ENCODE peak calls at places on chromosomes 13 and 19, in eight cellular contexts. K is tibial artery, L is WTC11, S is AG09319, D is heart right ventricle, X is uterus, V is psoas muscle, Q is RWPE1. I is an unnamed sample.

GRCh38 chr19:39582891-39583625 is 19.3 kb upstream of the LGALS13 start:
- DNase-seq in K (no peak), L (no peak), S (no peak), D (no peak), X (no peak), V (no peak), Q (no peak), I (no peak)

GRCh38 chr13:48278806-48279205 is 24.7 kb upstream of the RB1 start:
- DNase-seq in K (no peak), L (no peak), S (no peak), D (no peak), X (no peak), V (no peak), Q (no peak), I (no peak)

GRCh38 chr13:38814331-38814730 is 127.5 kb downstream of the FREM2 start:
- DNase-seq in K (no peak), L (no peak), S (no peak), D (no peak), X (no peak), V (no peak), Q (no peak), I (no peak)

GRCh38 chr19:31560021-31560770 is 211.0 kb upstream of the TSHZ3 start:
- DNase-seq in K (no peak), L (no peak), S (no peak), D (no peak), X (no peak), V (no peak), Q (no peak), I (no peak)

GRCh38 chr19:37953125-37953524 is 46.1 kb downstream of the SIPA1L3 start:
- DNase-seq in K (no peak), L (no peak), S (no peak), D (no peak), X (no peak), V (no peak), Q (no peak), I (no peak)

GRCh38 chr19:40144151-40144550 is 47.1 kb upstream of the MAP3K10 start:
- DNase-seq in K (no peak), L (no peak), S (no peak), D (no peak), X (no peak), V (no peak), Q (no peak), I (no peak)

GRCh38 chr13:32147976-32148375 is 116.4 kb downstream of the FRY start:
- DNase-seq in K (no peak), L (no peak), S (no peak), D (no peak), X (no peak), V (no peak), Q (no peak), I (no peak)

GRCh38 chr19:46393456-46394397 is 19.6 kb downstream of the CCDC8 start:
- DNase-seq in K (peak; percentile 65), L (no peak), S (no peak), D (no peak), X (no peak), V (no peak), Q (no peak), I (no peak)

GRCh38 chr13:29922896-29923295 is 72.5 kb upstream of the UBL3 start:
- DNase-seq in K (no peak), L (no peak), S (no peak), D (no peak), X (no peak), V (no peak), Q (no peak), I (no peak)

GRCh38 chr13:75492389-75492788 is 10.4 kb upstream of the TBC1D4 start:
- DNase-seq in K (no peak), L (no peak), S (no peak), D (no peak), X (no peak), V (no peak), Q (no peak), I (no peak)

GRCh38 chr13:100876044-100876403 is 201.4 kb upstream of the TMTC4 start:
- DNase-seq in K (no peak), L (no peak), S (no peak), D (no peak), X (no peak), V (no peak), Q (no peak), I (no peak)

GRCh38 chr19:48466571-48467325 is 2.4 kb upstream of the CYTH2 start:
- DNase-seq in K (no peak), L (no peak), S (no peak), D (no peak), X (no peak), V (no peak), Q (no peak), I (no peak)

GRCh38 chr19:11745871-11746270 is 7.1 kb upstream of the ZNF823 start:
- DNase-seq in K (no peak), L (no peak), S (no peak), D (no peak), X (no peak), V (no peak), Q (no peak), I (no peak)

GRCh38 chr19:35879770-35880317 is 11.5 kb downstream of the APLP1 start:
- DNase-seq in K (peak; percentile 87), L (peak; percentile 98), S (no peak), D (peak; percentile 91), X (peak; percentile 70), V (peak; percentile 92), Q (peak; percentile 93), I (peak; percentile 94)

GRCh38 chr13:95300625-95301134 is 571 bp downstream of the ABCC4 start:
- DNase-seq in K (peak; percentile 69), L (peak; percentile 50), S (no peak), D (peak; percentile 41), X (peak; percentile 36), V (peak; percentile 35), Q (peak; percentile 58), I (peak; percentile 20)

GRCh38 chr19:7013678-7014077 is 7.6 kb downstream of the MBD3L2B start:
- DNase-seq in K (no peak), L (no peak), S (no peak), D (no peak), X (no peak), V (no peak), Q (peak; percentile 55), I (no peak)

GRCh38 chr19:34429553-34429952 is 1.4 kb downstream of the UBA2 start:
- DNase-seq in K (no peak), L (no peak), S (no peak), D (no peak), X (no peak), V (no peak), Q (no peak), I (no peak)

GRCh38 chr19:14433454-14434156 is 499 bp downstream of the PKN1 start:
- DNase-seq in K (no peak), L (peak; percentile 35), S (no peak), D (peak; percentile 33), X (peak; percentile 41), V (no peak), Q (peak; percentile 24), I (no peak)
- TF ChIP-seq CTCF in K (no peak), L (no peak), S (no peak), D (no peak), X (no peak), V (peak; percentile 18), Q (no peak), I (no peak)

GRCh38 chr13:71320452-71320851 is 546.6 kb downstream of the DACH1 start:
- DNase-seq in K (no peak), L (peak; percentile 16), S (no peak), D (no peak), X (no peak), V (no peak), Q (no peak), I (peak; percentile 41)
- TF ChIP-seq CTCF in K (no peak), L (peak; percentile 30), S (peak; percentile 48), D (no peak), X (no peak), V (peak; percentile 8), Q (peak; percentile 10), I (peak; percentile 67)

GRCh38 chr13:114017028-114017630 is 43.3 kb upstream of the C13orf46 start:
- DNase-seq in K (no peak), L (peak; percentile 55), S (no peak), D (no peak), X (no peak), V (peak; percentile 16), Q (no peak), I (no peak)

GRCh38 chr13:114017966-114018365 is 44.1 kb upstream of the C13orf46 start:
- DNase-seq in K (no peak), L (no peak), S (no peak), D (no peak), X (no peak), V (peak; percentile 11), Q (no peak), I (no peak)

GRCh38 chr13:114018461-114019055 is 44.7 kb upstream of the C13orf46 start:
- DNase-seq in K (no peak), L (no peak), S (no peak), D (no peak), X (no peak), V (peak; percentile 12), Q (no peak), I (no peak)

GRCh38 chr13:114020750-114021463 is 47.0 kb upstream of the C13orf46 start:
- DNase-seq in K (no peak), L (no peak), S (no peak), D (no peak), X (no peak), V (peak; percentile 7), Q (no peak), I (no peak)

DNA sequence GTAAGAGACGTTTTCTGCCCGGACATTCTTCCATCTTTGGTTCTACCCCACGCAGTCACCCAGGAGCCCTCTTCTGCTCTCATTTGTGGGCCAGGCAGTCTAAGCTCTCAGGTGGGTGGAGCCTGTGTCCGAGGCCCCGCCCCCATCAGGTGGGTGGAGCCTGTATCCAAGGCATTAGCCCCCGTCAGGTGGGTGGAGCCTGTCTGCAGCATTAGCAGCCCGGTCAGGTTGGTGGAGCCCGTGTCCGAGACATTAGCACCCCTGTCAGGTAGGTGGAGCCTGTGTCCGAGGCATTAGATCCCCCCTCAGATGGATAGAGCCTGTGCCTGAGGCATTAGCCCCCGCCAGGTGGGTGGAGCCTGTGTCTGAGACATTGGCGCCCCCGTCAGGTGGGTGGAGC is 45.5 kb upstream of the C13orf46 start:
- DNase-seq in K (no peak), L (peak; percentile 79), S (no peak), D (no peak), X (no peak), V (peak; percentile 32), Q (peak; percentile 33), I (peak; percentile 35)
- TF ChIP-seq CTCF in K (no peak), L (no peak), S (no peak), D (no peak), X (no peak), V (no peak), Q (no peak), I (no peak)

GRCh38 chr19:57280165-57280912 is at the start of gene ZNF460:
- DNase-seq in K (peak; percentile 98), L (peak; percentile 97), S (peak; percentile 94), D (peak; percentile 98), X (peak; percentile 96), V (peak; percentile 97), Q (peak; percentile 95), I (peak; percentile 94)

GRCh38 chr19:57276430-57276829 is 3.9 kb upstream of the ZNF460 start:
- DNase-seq in K (no peak), L (no peak), S (no peak), D (no peak), X (no peak), V (no peak), Q (no peak), I (no peak)

GRCh38 chr19:57280913-57281425 is 684 bp downstream of the ZNF460 start:
- DNase-seq in K (no peak), L (no peak), S (no peak), D (no peak), X (no peak), V (no peak), Q (peak; percentile 13), I (peak; percentile 4)

GRCh38 chr19:57282011-57282636 is 1.8 kb downstream of the ZNF460 start:
- DNase-seq in K (no peak), L (no peak), S (no peak), D (no peak), X (no peak), V (no peak), Q (peak; percentile 39), I (no peak)

GRCh38 chr19:57279418-57280164 is 694 bp upstream of the ZNF460 start:
- DNase-seq in K (peak; percentile 95), L (peak; percentile 83), S (peak; percentile 92), D (peak; percentile 92), X (peak; percentile 88), V (peak; percentile 92), Q (peak; percentile 94), I (peak; percentile 82)
- TF ChIP-seq CTCF in K (peak; percentile 19), L (no peak), S (peak; percentile 43), D (no peak), X (peak; percentile 22), V (peak; percentile 19), Q (peak; percentile 31), I (no peak)